ENCODE peak calls at places on chromosomes 12 and 14, in eight cellular contexts. P is foreskin keratinocyte; K is CD8-positive, alpha-beta T cell; Y is stomach; D is testis; E is AG04450; H is H9; M is prostate gland. F is an unnamed sample.

GRCh38 chr12:123937707-123938600 is 34.7 kb downstream of the CCDC92 start:
- DNase-seq in P (no peak), K (peak), Y (no peak), D (no peak), E (no peak), H (no peak), M (no peak), F (peak)

GRCh38 chr14:22339277-22339676 is 249.7 kb downstream of the DAD1 start:
- DNase-seq in P (no peak), K (no peak), Y (peak), D (peak), E (peak), H (no peak), M (no peak), F (no peak)

GRCh38 chr12:50661300-50662120 is 102.4 kb upstream of the ATF1 start:
- DNase-seq in P (no peak), K (no peak), Y (no peak), D (no peak), E (no peak), H (no peak), M (no peak), F (no peak)

GRCh38 chr14:35193161-35193560 is 70.8 kb downstream of the PRORP start:
- DNase-seq in P (no peak), K (no peak), Y (no peak), D (no peak), E (no peak), H (no peak), M (no peak), F (no peak)

GRCh38 chr12:58443273-58443980 is 476.9 kb downstream of the LRIG3 start:
- DNase-seq in P (no peak), K (no peak), Y (no peak), D (peak), E (no peak), H (peak), M (no peak), F (no peak)

GRCh38 chr12:122878780-122879612 is 16.9 kb downstream of the VPS37B start:
- DNase-seq in P (no peak), K (no peak), Y (peak), D (no peak), E (no peak), H (no peak), M (no peak), F (no peak)

GRCh38 chr14:65414961-65415589 is 2.5 kb downstream of the FUT8 start:
- DNase-seq in P (no peak), K (no peak), Y (no peak), D (peak), E (peak), H (no peak), M (no peak), F (no peak)

GRCh38 chr12:12546314-12546772 is 16.3 kb downstream of the DUSP16 start:
- DNase-seq in P (no peak), K (no peak), Y (no peak), D (no peak), E (no peak), H (no peak), M (no peak), F (no peak)

GRCh38 chr12:57825451-57825850 is 6.9 kb upstream of the AVIL start:
- DNase-seq in P (no peak), K (no peak), Y (no peak), D (no peak), E (no peak), H (no peak), M (no peak), F (no peak)

GRCh38 chr12:54933381-54933780 is 51.2 kb downstream of the TESPA1 start:
- DNase-seq in P (peak), K (no peak), Y (no peak), D (no peak), E (no peak), H (no peak), M (no peak), F (no peak)

GRCh38 chr12:118271199-118271598 is 101.5 kb downstream of the TAOK3 start:
- DNase-seq in P (peak), K (no peak), Y (no peak), D (no peak), E (no peak), H (no peak), M (no peak), F (no peak)

GRCh38 chr14:96624661-96625435 is 122.7 kb downstream of the PAPOLA start:
- DNase-seq in P (no peak), K (no peak), Y (no peak), D (no peak), E (no peak), H (peak), M (no peak), F (no peak)

GRCh38 chr14:72262771-72263170 is 330.5 kb downstream of the RGS6 start:
- DNase-seq in P (no peak), K (no peak), Y (no peak), D (no peak), E (no peak), H (no peak), M (no peak), F (no peak)

GRCh38 chr14:34078117-34078743 is 127.4 kb upstream of the EGLN3 start:
- DNase-seq in P (no peak), K (no peak), Y (no peak), D (no peak), E (no peak), H (no peak), M (no peak), F (no peak)

GRCh38 chr14:103087343-103087835 is 3.4 kb downstream of the LBHD2 start:
- DNase-seq in P (no peak), K (no peak), Y (no peak), D (peak), E (no peak), H (no peak), M (no peak), F (no peak)

GRCh38 chr12:107873223-107873622 is 98.7 kb downstream of the ASCL4 start:
- DNase-seq in P (no peak), K (no peak), Y (no peak), D (no peak), E (no peak), H (peak), M (no peak), F (no peak)

GRCh38 chr12:11746024-11746771 is 96.7 kb downstream of the ETV6 start:
- DNase-seq in P (peak), K (no peak), Y (no peak), D (no peak), E (no peak), H (no peak), M (peak), F (no peak)

GRCh38 chr12:162467-163307 is 51.3 kb downstream of the SLC6A12 start:
- DNase-seq in P (no peak), K (no peak), Y (no peak), D (no peak), E (no peak), H (peak), M (no peak), F (no peak)

GRCh38 chr14:77882098-77882497 is 82.2 kb downstream of the ADCK1 start:
- DNase-seq in P (peak), K (no peak), Y (no peak), D (no peak), E (no peak), H (no peak), M (no peak), F (no peak)

GRCh38 chr12:20237091-20237490 is 131.2 kb upstream of the PDE3A start:
- DNase-seq in P (no peak), K (no peak), Y (no peak), D (no peak), E (no peak), H (no peak), M (no peak), F (no peak)

DNA sequence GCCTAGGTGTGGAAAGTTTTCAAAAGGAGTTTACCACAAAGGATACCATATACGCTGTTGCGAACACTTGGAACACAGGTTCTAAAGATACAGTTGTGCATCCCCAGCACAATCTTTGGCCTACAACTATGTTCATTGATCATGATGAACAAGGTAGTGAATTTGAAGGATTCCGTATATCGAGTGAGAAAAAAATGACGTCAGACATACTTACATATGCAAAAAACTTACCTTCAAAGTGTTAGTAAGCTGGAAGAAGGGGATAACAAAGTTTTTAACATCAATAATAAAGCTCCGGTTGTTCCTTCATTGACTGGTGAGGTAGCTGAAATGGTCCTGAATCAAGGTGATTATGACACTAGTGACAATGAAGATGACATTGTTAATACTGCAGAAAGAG is 133.9 kb upstream of the PDE3A start:
- DNase-seq in P (no peak), K (no peak), Y (no peak), D (no peak), E (no peak), H (no peak), M (no peak), F (no peak)
- H3K27ac ChIP-seq in P (no peak), K (no peak), Y (no peak), D (no peak), E (no peak), H (no peak), M (no peak), F (no peak)

GRCh38 chr12:75702477-75703093 is 191.2 kb upstream of the KRR1 start:
- DNase-seq in P (no peak), K (no peak), Y (no peak), D (no peak), E (no peak), H (no peak), M (no peak), F (no peak)

GRCh38 chr12:75701859-75702258 is 190.4 kb upstream of the KRR1 start:
- DNase-seq in P (no peak), K (no peak), Y (no peak), D (no peak), E (no peak), H (no peak), M (no peak), F (no peak)

GRCh38 chr12:75698052-75698451 is 186.6 kb upstream of the KRR1 start:
- DNase-seq in P (no peak), K (no peak), Y (no peak), D (no peak), E (no peak), H (no peak), M (no peak), F (no peak)

GRCh38 chr12:75699251-75699650 is 187.8 kb upstream of the KRR1 start:
- DNase-seq in P (no peak), K (no peak), Y (no peak), D (no peak), E (no peak), H (no peak), M (no peak), F (no peak)

GRCh38 chr12:75699728-75700496 is 188.5 kb upstream of the KRR1 start:
- DNase-seq in P (no peak), K (no peak), Y (no peak), D (no peak), E (no peak), H (no peak), M (no peak), F (no peak)
- H3K27ac ChIP-seq in P (no peak), K (no peak), Y (no peak), D (no peak), E (no peak), H (no peak), M (no peak), F (no peak)

DNA sequence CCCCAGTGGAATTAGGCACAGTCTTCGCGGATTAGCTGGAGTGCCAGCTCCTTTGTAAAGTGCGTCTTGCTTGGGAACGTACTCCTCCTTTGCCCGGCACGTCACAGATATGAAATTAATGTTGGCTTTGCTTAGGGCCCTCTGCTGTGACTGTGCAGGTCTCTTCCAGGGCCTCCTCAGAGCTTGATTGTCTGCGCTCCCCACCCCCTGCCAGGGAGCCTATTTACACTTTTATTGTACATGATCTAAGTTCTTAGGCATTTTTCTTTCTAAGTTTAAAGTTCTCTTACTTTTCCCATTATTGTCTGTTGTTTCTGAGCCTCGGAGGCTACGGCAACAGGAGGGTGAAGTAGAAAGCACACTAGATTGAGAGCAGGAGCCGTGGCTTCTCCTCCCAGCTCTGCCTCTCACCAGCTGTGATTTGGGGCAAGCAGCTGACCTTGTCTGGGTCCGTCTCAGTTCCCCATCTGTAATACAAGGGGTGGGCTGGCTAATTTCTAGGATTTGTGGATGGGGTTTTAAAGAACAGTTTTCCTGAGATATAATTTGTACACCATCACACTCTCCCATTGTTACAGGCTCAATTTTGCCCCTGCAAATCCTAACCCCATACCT is 81.8 kb downstream of the TSPAN9 start:
- DNase-seq in P (no peak), K (no peak), Y (no peak), D (peak), E (no peak), H (no peak), M (no peak), F (no peak)
- H3K27ac ChIP-seq in P (no peak), K (no peak), Y (no peak), D (peak), E (peak), H (no peak), M (no peak), F (no peak)

GRCh38 chr12:6853626-6854025 is 1.7 kb downstream of the USP5 start:
- DNase-seq in P (no peak), K (no peak), Y (no peak), D (no peak), E (no peak), H (no peak), M (no peak), F (no peak)
- H3K27ac ChIP-seq in P (no peak), K (peak), Y (no peak), D (peak), E (peak), H (no peak), M (peak), F (peak)

GRCh38 chr12:121812921-121813896 is 9.4 kb downstream of the SETD1B start:
- DNase-seq in P (no peak), K (no peak), Y (peak), D (peak), E (no peak), H (no peak), M (no peak), F (no peak)

GRCh38 chr12:121814429-121815119 is 10.8 kb downstream of the SETD1B start:
- DNase-seq in P (no peak), K (no peak), Y (no peak), D (no peak), E (no peak), H (no peak), M (no peak), F (no peak)

GRCh38 chr12:121812320-121812871 is 8.6 kb downstream of the SETD1B start:
- DNase-seq in P (peak), K (no peak), Y (peak), D (peak), E (no peak), H (peak), M (peak), F (no peak)

GRCh38 chr12:121815221-121815620 is 11.4 kb downstream of the SETD1B start:
- DNase-seq in P (no peak), K (no peak), Y (no peak), D (no peak), E (no peak), H (no peak), M (no peak), F (no peak)

DNA sequence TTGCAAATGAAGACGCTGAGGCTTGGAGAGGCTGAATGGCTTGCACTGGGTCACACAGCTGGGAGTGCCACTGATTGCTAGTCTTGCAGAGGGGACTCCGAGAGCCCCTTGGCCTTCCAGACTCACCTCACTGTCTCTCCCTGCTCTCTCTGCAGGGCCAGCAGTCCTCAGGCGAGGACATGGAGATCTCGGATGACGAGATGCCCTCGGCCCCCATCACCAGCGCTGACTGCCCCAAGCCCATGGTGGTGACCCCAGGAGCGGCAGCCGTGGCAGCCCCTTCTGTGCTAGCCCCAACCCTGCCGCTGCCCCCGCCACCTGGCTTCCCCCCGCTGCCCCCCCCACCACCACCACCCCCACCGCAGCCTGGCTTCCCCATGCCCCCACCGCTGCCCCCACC is 10.1 kb downstream of the SETD1B start:
- DNase-seq in P (no peak), K (no peak), Y (no peak), D (no peak), E (no peak), H (no peak), M (no peak), F (no peak)
- H3K27ac ChIP-seq in P (no peak), K (no peak), Y (no peak), D (no peak), E (no peak), H (no peak), M (no peak), F (no peak)

DNA sequence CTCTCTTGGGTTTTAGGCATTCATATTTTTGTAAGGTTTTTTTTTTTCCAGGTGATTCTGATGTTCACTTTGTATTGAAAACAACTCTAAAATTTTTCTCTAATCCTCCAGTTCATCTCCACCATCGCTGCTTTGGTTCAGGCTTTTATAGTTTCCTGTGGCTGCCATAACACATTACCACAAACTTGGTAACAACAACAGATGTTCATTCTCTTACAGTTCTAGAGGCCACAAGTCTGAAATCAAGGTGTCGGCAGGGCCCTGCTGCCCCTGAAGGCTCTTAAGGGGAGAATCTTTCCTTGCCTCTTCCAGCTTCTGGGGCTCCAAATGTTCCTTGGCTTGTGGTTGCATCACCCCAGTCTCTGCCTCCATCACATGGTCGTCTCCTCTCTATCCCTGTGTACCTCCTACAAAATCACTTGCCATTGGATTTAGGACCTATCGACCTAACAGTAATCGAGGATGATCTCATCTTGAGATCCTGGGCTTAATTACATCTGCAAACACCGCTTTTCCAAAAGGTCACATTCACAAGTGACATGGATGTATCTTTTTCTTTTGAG is 55.2 kb downstream of the PELI2 start:
- DNase-seq in P (no peak), K (no peak), Y (no peak), D (no peak), E (no peak), H (no peak), M (no peak), F (no peak)
- H3K27ac ChIP-seq in P (no peak), K (no peak), Y (no peak), D (no peak), E (peak), H (no peak), M (no peak), F (no peak)

DNA sequence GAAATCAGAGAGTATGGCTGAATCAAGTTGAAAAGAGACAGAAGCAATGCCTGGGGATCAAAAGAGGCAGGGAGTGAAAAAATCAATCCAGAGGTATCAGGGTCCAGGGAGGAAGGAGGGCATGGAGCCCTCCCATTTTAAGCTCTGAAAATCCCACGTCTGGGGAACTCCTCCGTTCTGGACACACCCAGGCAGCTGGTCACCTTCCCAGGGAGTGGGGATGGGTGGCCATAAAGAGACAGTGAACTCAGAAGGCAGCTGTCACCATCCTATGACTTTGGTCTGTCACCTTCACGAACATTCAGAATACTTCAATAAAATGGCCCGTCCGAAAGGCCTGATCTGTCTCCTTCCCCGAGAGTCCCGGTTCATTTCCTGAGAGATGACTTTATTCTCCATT is 71.6 kb downstream of the MAP1LC3B2 start:
- DNase-seq in P (no peak), K (no peak), Y (no peak), D (no peak), E (no peak), H (no peak), M (no peak), F (no peak)
- H3K27ac ChIP-seq in P (no peak), K (no peak), Y (no peak), D (no peak), E (no peak), H (no peak), M (no peak), F (no peak)

GRCh38 chr12:90512518-90512917 is 442.5 kb downstream of the CCER1 start:
- DNase-seq in P (no peak), K (no peak), Y (no peak), D (no peak), E (no peak), H (no peak), M (no peak), F (no peak)
- H3K27ac ChIP-seq in P (no peak), K (no peak), Y (no peak), D (no peak), E (no peak), H (peak), M (no peak), F (no peak)